ENCODE peak calls at places on chromosomes 7 and 10, in five cellular contexts. S, A, T, W and F are unnamed samples.

GRCh38 chr10:11018426-11018818 is 750 bp downstream of the CELF2 start:
- DNase-seq in S (no peak), W (no peak), T (no peak), A (no peak), F (no peak)

GRCh38 chr10:42930516-42931205 is 146.2 kb upstream of the RET start:
- DNase-seq in W (no peak), T (no peak), S (no peak), A (no peak), F (no peak)

GRCh38 chr7:108618056-108618455 is 48.4 kb downstream of the DNAJB9 start:
- DNase-seq in A (no peak), S (no peak), T (no peak), W (no peak), F (no peak)

GRCh38 chr7:140678081-140678815 is 5.5 kb downstream of the ADCK2 start:
- DNase-seq in A (no peak), T (no peak), W (no peak), S (no peak), F (no peak)

GRCh38 chr10:16887565-16887964 is 70.3 kb upstream of the RSU1 start:
- DNase-seq in W (no peak), S (peak; percentile 42), A (no peak), T (no peak), F (no peak)

GRCh38 chr10:103749779-103750178 is 105.6 kb downstream of the SH3PXD2A start:
- DNase-seq in A (no peak), W (no peak), S (no peak), T (no peak), F (no peak)

GRCh38 chr10:80442879-80443278 is 11.2 kb upstream of the TSPAN14 start:
- DNase-seq in T (no peak), A (no peak), S (peak; percentile 50), W (no peak), F (no peak)

GRCh38 chr7:147240468-147240867 is 1123.9 kb downstream of the CNTNAP2 start:
- DNase-seq in S (no peak), T (no peak), A (no peak), W (no peak), F (peak; percentile 32)

GRCh38 chr7:37943905-37944736 is 23.7 kb downstream of the EPDR1 start:
- DNase-seq in T (no peak), W (no peak), A (peak; percentile 54), S (no peak), F (no peak)

GRCh38 chr10:131859341-131860020 is 41.3 kb upstream of the PPP2R2D start:
- DNase-seq in W (no peak), A (no peak), S (no peak), T (no peak), F (no peak)

GRCh38 chr7:74453321-74454011 is at the start of gene GTF2IRD1:
- DNase-seq in S (peak; percentile 97), T (peak; percentile 92), A (no peak), W (no peak), F (peak; percentile 86)

GRCh38 chr7:79308176-79308575 is 145.3 kb downstream of the MAGI2 start:
- DNase-seq in S (no peak), T (no peak), A (no peak), W (no peak), F (peak; percentile 55)

GRCh38 chr10:96229568-96230030 is 41.8 kb downstream of the BLNK start:
- DNase-seq in T (peak; percentile 78), A (peak; percentile 24), S (peak; percentile 75), W (peak; percentile 61), F (peak; percentile 90)

GRCh38 chr10:88346151-88346977 is 236.8 kb downstream of the RNLS start:
- DNase-seq in A (no peak), T (no peak), S (no peak), W (no peak), F (no peak)

GRCh38 chr10:89391882-89392756 is at the start of gene IFIT1:
- DNase-seq in A (peak; percentile 80), T (peak; percentile 51), S (peak; percentile 55), W (no peak), F (peak; percentile 64)

GRCh38 chr7:51428226-51428887 is 111.7 kb upstream of the COBL start:
- DNase-seq in S (no peak), T (peak; percentile 29), W (no peak), A (no peak), F (peak; percentile 70)

GRCh38 chr10:71605263-71605962 is 114.2 kb downstream of the C10orf105 start:
- DNase-seq in T (no peak), A (no peak), S (no peak), W (no peak), F (no peak)

GRCh38 chr10:86283466-86284287 is 82.9 kb downstream of the GRID1 start:
- DNase-seq in S (peak; percentile 1), T (no peak), A (no peak), W (no peak), F (no peak)

GRCh38 chr10:17851611-17852010 is 42.5 kb downstream of the MRC1 start:
- DNase-seq in S (no peak), T (peak; percentile 3), W (no peak), A (no peak), F (no peak)

GRCh38 chr10:114375082-114375481 is 29.2 kb downstream of the AFAP1L2 start:
- DNase-seq in W (no peak), A (no peak), T (no peak), S (no peak), F (no peak)

GRCh38 chr10:123133511-123133910 is 2.3 kb upstream of the HMX3 start:
- DNase-seq in S (no peak), A (no peak), T (no peak), W (no peak), F (no peak)

GRCh38 chr7:134947831-134948230 is 38.5 kb upstream of the AGBL3 start:
- DNase-seq in T (no peak), S (no peak), W (no peak), A (no peak), F (no peak)

GRCh38 chr10:43036581-43037428 is 40.1 kb upstream of the RET start:
- DNase-seq in A (no peak), W (no peak), S (no peak), T (no peak), F (no peak)

GRCh38 chr7:140653319-140654108 is 12.9 kb upstream of the DENND2A start:
- DNase-seq in W (no peak), A (no peak), T (peak; percentile 81), S (peak; percentile 87), F (peak; percentile 46)

GRCh38 chr7:45407730-45408406 is 166.3 kb upstream of the ADCY1 start:
- DNase-seq in S (no peak), W (peak; percentile 51), A (no peak), T (peak; percentile 22), F (peak; percentile 38)

GRCh38 chr10:78774614-78774998 is 294.2 kb upstream of the ZMIZ1 start:
- DNase-seq in W (no peak), A (no peak), T (no peak), S (no peak), F (no peak)

GRCh38 chr7:95317546-95317945 is 6.8 kb downstream of the PON1 start:
- DNase-seq in A (no peak), T (peak; percentile 53), S (peak; percentile 17), W (no peak), F (no peak)

GRCh38 chr10:125629758-125630376 is 53.1 kb downstream of the TEX36 start:
- DNase-seq in W (no peak), S (peak; percentile 66), T (peak; percentile 50), A (no peak), F (peak; percentile 13)
- TF ChIP-seq JUND in W (no peak), S (no peak), T (no peak), A (no peak), F (no peak)

DNA sequence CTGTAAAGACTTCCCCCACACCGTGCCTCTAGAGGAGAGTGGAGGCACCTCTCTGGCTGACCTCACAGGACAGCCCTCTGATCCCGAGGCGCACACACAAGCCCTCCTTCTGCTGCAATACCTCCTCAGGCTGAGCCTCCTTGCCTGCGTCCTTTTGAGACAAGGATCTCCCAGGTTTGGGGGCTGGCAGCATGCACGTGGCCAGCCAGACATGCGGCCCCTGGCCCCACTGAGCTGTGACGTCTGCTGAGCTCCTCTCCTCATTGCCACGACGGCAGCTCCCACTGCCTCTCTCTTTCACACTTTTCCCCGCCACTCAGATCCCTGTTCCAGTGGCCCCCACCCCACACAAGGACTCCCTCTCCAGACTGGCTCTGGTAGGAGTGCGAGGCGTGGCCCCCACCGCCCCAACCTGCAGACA is 12.2 kb upstream of the DNAAF5 start:
- DNase-seq in S (no peak), W (no peak), A (no peak), T (no peak), F (no peak)
- TF ChIP-seq JUND in S (no peak), W (no peak), A (no peak), T (no peak), F (no peak)

GRCh38 chr10:2851544-2851943 is 215.8 kb upstream of the PFKP start:
- DNase-seq in T (no peak), A (no peak), W (no peak), S (peak; percentile 27), F (no peak)
- TF ChIP-seq JUND in T (no peak), A (no peak), W (no peak), S (no peak), F (no peak)

DNA sequence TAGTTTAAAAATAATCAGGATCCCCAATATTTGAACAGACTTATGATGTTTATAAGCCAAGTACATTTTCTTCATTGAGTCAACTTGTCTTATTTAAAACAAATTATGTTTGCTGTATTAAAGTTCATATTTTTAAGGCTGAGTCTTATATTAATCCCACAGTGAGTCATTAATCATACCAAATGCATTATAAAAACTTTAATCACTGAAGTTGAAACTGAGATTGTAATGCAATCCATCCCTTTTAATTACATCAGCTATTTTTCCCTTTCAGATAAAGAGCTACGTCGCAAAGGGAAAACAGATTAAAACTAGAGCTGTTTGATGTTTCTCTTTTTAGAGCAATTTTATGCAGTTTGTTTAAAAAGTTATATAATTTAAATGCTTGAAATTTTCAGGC is 182.9 kb downstream of the ARID5B start:
- DNase-seq in W (no peak), A (no peak), T (no peak), S (no peak), F (no peak)
- TF ChIP-seq JUND in W (no peak), A (no peak), T (no peak), S (peak; percentile 32), F (no peak)